ENCODE peak calls at places on chromosomes 5 and 9, in six cellular contexts. X, K, G, I, R and U are unnamed samples.

GRCh38 chr9:17402309-17402708 is 176.6 kb upstream of the SH3GL2 start:
- DNase-seq in R (peak), I (no peak), X (no peak), G (no peak), K (no peak), U (no peak)

GRCh38 chr9:86282979-86283535 is 719 bp upstream of the ISCA1 start:
- DNase-seq in X (no peak), R (no peak), I (no peak), K (no peak), G (no peak), U (no peak)

GRCh38 chr5:150487199-150488061 is 20.5 kb upstream of the NDST1 start:
- DNase-seq in X (peak), K (peak), I (no peak), R (peak), G (peak), U (no peak)

GRCh38 chr9:113042884-113043657 is 13.5 kb downstream of the ZFP37 start:
- DNase-seq in I (no peak), G (no peak), X (no peak), K (no peak), R (peak), U (no peak)

GRCh38 chr9:13790055-13790454 is 510.6 kb upstream of the MPDZ start:
- DNase-seq in G (no peak), X (no peak), K (no peak), R (no peak), I (no peak), U (no peak)

GRCh38 chr9:38384990-38385848 is 7.3 kb upstream of the ALDH1B1 start:
- DNase-seq in G (no peak), R (no peak), X (no peak), I (no peak), K (no peak), U (no peak)

GRCh38 chr5:158431369-158432029 is 572.6 kb upstream of the CLINT1 start:
- DNase-seq in R (peak), K (no peak), X (no peak), G (no peak), I (no peak), U (no peak)

GRCh38 chr9:113711251-113711650 is 164.9 kb upstream of the ZNF618 start:
- DNase-seq in G (no peak), K (no peak), I (no peak), R (no peak), X (no peak), U (no peak)

GRCh38 chr9:132114102-132114707 is 34.5 kb upstream of the MED27 start:
- DNase-seq in X (peak), R (peak), K (peak), G (peak), I (peak), U (peak)

GRCh38 chr5:138725153-138725884 is 27.9 kb upstream of the CTNNA1 start:
- DNase-seq in G (peak), R (peak), K (peak), X (peak), I (peak), U (peak)

GRCh38 chr5:94517490-94518108 is 100.8 kb downstream of the KIAA0825 start:
- DNase-seq in I (no peak), R (no peak), X (no peak), K (no peak), G (no peak), U (no peak)

GRCh38 chr9:91946825-91947224 is 3.2 kb downstream of the ROR2 start:
- DNase-seq in I (no peak), R (no peak), K (no peak), G (no peak), X (no peak), U (no peak)

GRCh38 chr9:74037274-74037673 is 459.9 kb upstream of the RORB start:
- DNase-seq in X (no peak), I (no peak), G (no peak), K (no peak), R (no peak), U (no peak)

GRCh38 chr9:93012998-93013855 is 45.3 kb upstream of the SUSD3 start:
- DNase-seq in I (peak), G (no peak), K (no peak), X (no peak), R (no peak), U (peak)

GRCh38 chr5:90982576-90982975 is 400.5 kb downstream of the ARRDC3 start:
- DNase-seq in G (no peak), X (no peak), R (peak), I (no peak), K (no peak), U (no peak)

GRCh38 chr9:113275147-113276131 is at the start of the genes CDC26 and PRPF4:
- DNase-seq in K (peak), I (peak), X (peak), R (peak), G (peak), U (peak)

GRCh38 chr9:130972957-130973685 is 34.1 kb upstream of the FIBCD1 start:
- DNase-seq in R (no peak), I (peak), G (no peak), K (no peak), X (no peak), U (no peak)

GRCh38 chr9:68991457-68991856 is 22.5 kb downstream of the PRKACG start:
- DNase-seq in X (no peak), I (no peak), K (no peak), G (no peak), R (no peak), U (no peak)

GRCh38 chr5:41843456-41844112 is 26.6 kb downstream of the OXCT1 start:
- DNase-seq in K (no peak), R (peak), I (no peak), G (no peak), X (peak), U (no peak)

GRCh38 chr5:80097516-80097915 is 62.4 kb downstream of the THBS4 start:
- DNase-seq in X (no peak), R (no peak), I (peak), K (no peak), G (no peak), U (no peak)

GRCh38 chr9:116144038-116144437 is 9.6 kb upstream of the PAPPA start:
- DNase-seq in G (no peak), R (no peak), X (no peak), I (no peak), K (no peak), U (no peak)

GRCh38 chr5:63346451-63346850 is 615.8 kb downstream of the HTR1A start:
- DNase-seq in I (no peak), X (no peak), R (no peak), K (no peak), G (no peak), U (no peak)

GRCh38 chr9:91074866-91075265 is 273.2 kb downstream of the SYK start:
- DNase-seq in X (no peak), K (no peak), R (no peak), I (no peak), G (no peak), U (no peak)

GRCh38 chr5:141637266-141637692 is 482 bp downstream of the RELL2 start:
- DNase-seq in G (peak), X (peak), R (no peak), I (no peak), K (peak), U (peak)

GRCh38 chr5:11785771-11786342 is 118.4 kb downstream of the CTNND2 start:
- DNase-seq in I (no peak), R (peak), G (no peak), K (peak), X (no peak), U (peak)

GRCh38 chr5:108101105-108101504 is 280.8 kb downstream of the FBXL17 start:
- DNase-seq in I (no peak), G (no peak), R (no peak), X (no peak), K (no peak), U (no peak)

GRCh38 chr9:35001803-35002502 is 12.4 kb downstream of the DNAJB5 start:
- DNase-seq in X (no peak), I (no peak), K (no peak), R (no peak), G (no peak), U (no peak)

GRCh38 chr9:35002623-35003022 is 13.1 kb downstream of the DNAJB5 start:
- DNase-seq in X (no peak), I (no peak), G (no peak), K (no peak), R (no peak), U (no peak)

GRCh38 chr9:35000535-35001284 is 11.2 kb downstream of the DNAJB5 start:
- DNase-seq in I (peak), R (no peak), X (no peak), G (no peak), K (no peak), U (no peak)

GRCh38 chr9:34999576-34999975 is 10.0 kb downstream of the DNAJB5 start:
- DNase-seq in K (no peak), G (no peak), R (no peak), X (no peak), I (peak), U (no peak)

GRCh38 chr9:35001285-35001677 is 11.7 kb downstream of the DNAJB5 start:
- DNase-seq in G (no peak), R (no peak), X (no peak), I (no peak), K (no peak), U (no peak)
- H3K27ac ChIP-seq in G (no peak), R (no peak), X (no peak), I (no peak), K (no peak), U (no peak)

DNA sequence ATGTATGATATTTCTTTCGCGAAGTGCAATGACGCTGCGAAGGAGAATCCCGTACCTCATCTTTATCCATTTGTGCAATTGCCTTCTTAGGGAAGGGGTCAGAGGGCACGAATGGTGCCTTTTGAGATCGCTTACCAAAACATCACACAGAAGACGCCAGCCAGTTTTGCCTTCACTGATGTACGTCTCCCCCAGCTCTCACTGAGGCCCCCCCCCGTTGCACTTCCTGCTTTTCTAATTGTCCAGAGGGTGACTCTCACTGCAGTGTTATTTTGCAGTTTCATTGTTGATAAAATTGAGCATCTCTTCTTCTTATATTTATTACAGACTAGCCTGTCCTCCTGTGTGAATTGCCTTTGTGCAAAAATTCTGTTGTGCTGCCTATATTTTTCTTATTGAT is 39.0 kb upstream of the CACNA1B start:
- DNase-seq in G (no peak), X (no peak), K (no peak), I (no peak), R (no peak), U (no peak)
- H3K27ac ChIP-seq in G (no peak), X (no peak), K (no peak), I (no peak), R (no peak), U (no peak)

GRCh38 chr5:88666761-88667186 is 216.2 kb downstream of the MEF2C start:
- DNase-seq in I (peak), X (no peak), R (no peak), K (no peak), G (no peak), U (no peak)
- H3K27ac ChIP-seq in I (no peak), X (no peak), R (no peak), K (no peak), G (no peak), U (no peak)

GRCh38 chr5:66848749-66849641 is 252.8 kb downstream of the MAST4 start:
- DNase-seq in R (no peak), X (no peak), K (no peak), G (no peak), I (no peak), U (no peak)

GRCh38 chr5:66854429-66854828 is 258.2 kb downstream of the MAST4 start:
- DNase-seq in K (no peak), X (no peak), I (no peak), R (no peak), G (no peak), U (no peak)

GRCh38 chr5:66851306-66851705 is 255.1 kb downstream of the MAST4 start:
- DNase-seq in I (no peak), R (no peak), K (no peak), X (no peak), G (no peak), U (no peak)

GRCh38 chr5:66849803-66850202 is 253.6 kb downstream of the MAST4 start:
- DNase-seq in I (no peak), R (no peak), G (no peak), X (no peak), K (no peak), U (no peak)

GRCh38 chr5:66850354-66851075 is 254.3 kb downstream of the MAST4 start:
- DNase-seq in I (no peak), R (no peak), X (no peak), G (no peak), K (no peak), U (no peak)
- H3K27ac ChIP-seq in I (no peak), R (no peak), X (no peak), G (no peak), K (no peak), U (no peak)